ENCODE peak calls at places on chromosome 3, in nine cellular contexts. S is Daoy, M is amniotic epithelial cell, Z is memory B cell, Q is NCI-H187, K is amygdala, V is Ammon's horn, I is NCI-H226, P is T-helper 1 cell. C is an unnamed sample.

GRCh38 chr3:24846286-24846860 is 351.7 kb upstream of the THRB start:
- DNase-seq in S (no peak), M (no peak), Z (no peak), Q (no peak), K (no peak), V (no peak), I (no peak), P (no peak), C (no peak)

GRCh38 chr3:125110016-125110875 is 54.4 kb upstream of the HEG1 start:
- DNase-seq in S (peak), M (peak), Z (no peak), Q (no peak), K (no peak), V (no peak), I (peak), P (no peak), C (no peak)

GRCh38 chr3:87436781-87437543 is 160.6 kb upstream of the POU1F1 start:
- DNase-seq in S (peak), M (no peak), Z (no peak), Q (no peak), K (no peak), V (no peak), I (peak), P (no peak), C (no peak)

GRCh38 chr3:30231277-30232141 is 374.9 kb upstream of the TGFBR2 start:
- DNase-seq in S (no peak), M (peak), Z (no peak), Q (no peak), K (no peak), V (no peak), I (no peak), P (no peak), C (no peak)

GRCh38 chr3:108305484-108306172 is 9.3 kb downstream of the HHLA2 start:
- DNase-seq in S (peak), M (no peak), Z (no peak), Q (no peak), K (no peak), V (no peak), I (no peak), P (no peak), C (no peak)

GRCh38 chr3:132198601-132199000 is 118.6 kb upstream of the ACP3 start:
- DNase-seq in S (no peak), M (no peak), Z (no peak), Q (no peak), K (no peak), V (no peak), I (no peak), P (no peak), C (no peak)

GRCh38 chr3:151630938-151631417 is 102.7 kb upstream of the AADACL2 start:
- DNase-seq in S (no peak), M (peak), Z (no peak), Q (no peak), K (no peak), V (peak), I (peak), P (no peak), C (no peak)

GRCh38 chr3:170033489-170033888 is 4.3 kb upstream of the GPR160 start:
- DNase-seq in S (no peak), M (no peak), Z (no peak), Q (no peak), K (no peak), V (no peak), I (no peak), P (peak), C (no peak)

GRCh38 chr3:182149594-182149993 is 437.9 kb downstream of the SOX2 start:
- DNase-seq in S (no peak), M (no peak), Z (no peak), Q (no peak), K (no peak), V (no peak), I (no peak), P (no peak), C (no peak)

GRCh38 chr3:45946875-45947274 is 3.6 kb downstream of the CXCR6 start:
- DNase-seq in S (no peak), M (no peak), Z (no peak), Q (no peak), K (no peak), V (no peak), I (no peak), P (no peak), C (no peak)

GRCh38 chr3:137199678-137200077 is 241.9 kb downstream of the IL20RB start:
- DNase-seq in S (no peak), M (no peak), Z (no peak), Q (no peak), K (no peak), V (no peak), I (no peak), P (no peak), C (no peak)

GRCh38 chr3:113166357-113166718 is 45.0 kb upstream of the BOC start:
- DNase-seq in S (no peak), M (no peak), Z (no peak), Q (no peak), K (no peak), V (no peak), I (no peak), P (no peak), C (no peak)

GRCh38 chr3:134354612-134355275 is 19.5 kb downstream of the AMOTL2 start:
- DNase-seq in S (no peak), M (no peak), Z (no peak), Q (no peak), K (no peak), V (no peak), I (no peak), P (no peak), C (no peak)

GRCh38 chr3:159852821-159853505 is 135.7 kb upstream of the IL12A start:
- DNase-seq in S (peak), M (peak), Z (no peak), Q (no peak), K (no peak), V (peak), I (peak), P (no peak), C (no peak)

GRCh38 chr3:9947025-9947995 is 4.9 kb downstream of the PRRT3 start:
- DNase-seq in S (peak), M (peak), Z (no peak), Q (no peak), K (no peak), V (peak), I (no peak), P (no peak), C (no peak)

GRCh38 chr3:28033059-28033784 is 208.2 kb upstream of the CMC1 start:
- DNase-seq in S (no peak), M (no peak), Z (no peak), Q (no peak), K (no peak), V (no peak), I (no peak), P (no peak), C (no peak)

GRCh38 chr3:107689355-107689754 is 166.6 kb downstream of the BBX start:
- DNase-seq in S (no peak), M (peak), Z (no peak), Q (no peak), K (no peak), V (no peak), I (no peak), P (no peak), C (no peak)

GRCh38 chr3:179021119-179021903 is 50.3 kb downstream of the ZMAT3 start:
- DNase-seq in S (no peak), M (no peak), Z (no peak), Q (no peak), K (no peak), V (no peak), I (peak), P (no peak), C (no peak)